ENCODE peak calls at places on chromosomes 6 and 20, in eight cellular contexts. A is mucosa of descending colon; I is GM23338; V is GM13977; E is Panc1; R is HCT116; H is stimulated activated CD4-positive, alpha-beta T cell treated with anti-CD3 and anti-CD28 coated beads, Interleukin-1b, Interleukin-23, amount 100 ng/mL, for 48 hours; L is stimulated activated CD8-positive, alpha-beta memory T cell treated with anti-CD3 and anti-CD28 coated beads, Interleukin-4, amount 100 ng/mL, for 4 hours. K is an unnamed sample.

GRCh38 chr20:50251992-50252491 is 61.4 kb downstream of the CEBPB start:
- DNase-seq in A (no peak), R (no peak), L (no peak), V (no peak), H (no peak), E (no peak), I (no peak), K (no peak)

GRCh38 chr6:107491059-107491609 is 1.2 kb downstream of the SOBP start:
- DNase-seq in I (peak; percentile 80), H (no peak), V (peak; percentile 31), L (no peak), A (peak; percentile 46), R (no peak), E (no peak), K (peak; percentile 57)

GRCh38 chr20:20664795-20665194 is 47.6 kb downstream of the RALGAPA2 start:
- DNase-seq in L (no peak), I (peak; percentile 41), E (peak; percentile 33), V (peak; percentile 17), A (peak; percentile 37), H (no peak), R (peak; percentile 18), K (peak; percentile 22)

GRCh38 chr6:75291744-75292143 is 7.2 kb upstream of the TMEM30A start:
- DNase-seq in V (no peak), R (no peak), L (no peak), H (no peak), A (no peak), E (no peak), I (no peak), K (no peak)

GRCh38 chr6:31400467-31401289 is 2.7 kb upstream of the MICA start:
- DNase-seq in A (peak; percentile 91), H (peak; percentile 60), E (no peak), L (peak; percentile 49), R (peak; percentile 38), V (peak; percentile 75), I (peak; percentile 84), K (no peak)

GRCh38 chr6:32836873-32837272 is 1.7 kb downstream of the TAP2 start:
- DNase-seq in E (no peak), A (no peak), H (no peak), I (no peak), R (no peak), V (no peak), L (no peak), K (no peak)

GRCh38 chr20:48407710-48408109 is 420.1 kb downstream of the PREX1 start:
- DNase-seq in A (no peak), H (no peak), R (no peak), L (no peak), V (no peak), I (no peak), E (no peak), K (no peak)

GRCh38 chr6:12570461-12571030 is 146.0 kb upstream of the PHACTR1 start:
- DNase-seq in R (no peak), V (no peak), I (no peak), A (no peak), H (no peak), L (no peak), E (no peak), K (no peak)

GRCh38 chr20:38579219-38579618 is 1.8 kb upstream of the ADIG start:
- DNase-seq in E (no peak), A (no peak), L (no peak), I (no peak), V (no peak), R (no peak), H (no peak), K (peak; percentile 58)

GRCh38 chr6:91087864-91088263 is 501.0 kb upstream of the MAP3K7 start:
- DNase-seq in V (no peak), R (no peak), L (no peak), A (no peak), I (peak; percentile 80), E (no peak), H (no peak), K (peak; percentile 73)

GRCh38 chr20:881051-881820 is 34.9 kb downstream of the ANGPT4 start:
- DNase-seq in R (peak; percentile 74), E (peak; percentile 38), V (no peak), L (no peak), I (no peak), A (no peak), H (peak; percentile 38), K (no peak)

GRCh38 chr6:100085162-100085431 is 91.1 kb upstream of the MCHR2 start:
- DNase-seq in E (no peak), I (no peak), V (no peak), L (no peak), A (no peak), H (no peak), R (no peak), K (no peak)

GRCh38 chr6:161166677-161167076 is 107.2 kb downstream of the AGPAT4 start:
- DNase-seq in R (no peak), H (no peak), A (no peak), I (no peak), L (no peak), V (no peak), E (no peak), K (no peak)

GRCh38 chr6:138972226-138972665 is 15.8 kb downstream of the REPS1 start:
- DNase-seq in R (no peak), I (no peak), H (no peak), A (no peak), L (no peak), V (no peak), E (no peak), K (no peak)

GRCh38 chr6:32685603-32686002 is 19.1 kb upstream of the HLA-DQB1 start:
- DNase-seq in L (no peak), A (peak; percentile 24), V (peak; percentile 38), H (no peak), E (no peak), R (no peak), I (no peak), K (no peak)

GRCh38 chr6:167689751-167690150 is 137.0 kb upstream of the AFDN start:
- DNase-seq in R (no peak), H (no peak), L (no peak), V (no peak), I (no peak), A (no peak), E (no peak), K (no peak)

GRCh38 chr6:34793877-34794276 is 2.0 kb downstream of the BLTP3A start:
- DNase-seq in V (no peak), I (no peak), H (no peak), R (no peak), L (no peak), E (no peak), A (no peak), K (no peak)

GRCh38 chr6:65461121-65461520 is 245.9 kb downstream of the EYS start:
- DNase-seq in H (no peak), A (no peak), V (no peak), I (no peak), R (no peak), L (no peak), E (no peak), K (no peak)

GRCh38 chr6:5580736-5581568 is 319.6 kb downstream of the FARS2 start:
- DNase-seq in R (no peak), H (no peak), A (no peak), E (no peak), V (no peak), L (no peak), I (no peak), K (no peak)

GRCh38 chr6:169795196-169795595 is 43.8 kb downstream of the ERMARD start:
- DNase-seq in A (no peak), H (no peak), E (no peak), V (no peak), L (no peak), R (no peak), I (no peak), K (no peak)

GRCh38 chr20:20491784-20492145 is 123.9 kb downstream of the INSM1 start:
- DNase-seq in A (no peak), R (no peak), I (no peak), E (no peak), H (no peak), L (no peak), V (no peak), K (no peak)